ENCODE peak calls at places on chromosomes 12 and 14, in eight cellular contexts. E is esophagus squamous epithelium, T is hippocampal formation, W is right atrium auricular region, Q is EL, H is RWPE1, B is T-helper 9 cell, Y is mucosa of descending colon. C is an unnamed sample.

GRCh38 chr12:99039367-99040120 is 394.5 kb downstream of the APAF1 start:
- DNase-seq in W (no peak), H (no peak), E (no peak), T (no peak), Q (no peak), Y (no peak), B (no peak), C (no peak)

GRCh38 chr12:108594960-108595710 is 2.7 kb downstream of the TMEM119 start:
- DNase-seq in T (no peak), W (no peak), Q (no peak), H (no peak), E (no peak), Y (no peak), B (no peak), C (no peak)

GRCh38 chr12:30622509-30622908 is 73.2 kb downstream of the IPO8 start:
- DNase-seq in B (no peak), Y (no peak), T (no peak), E (no peak), H (peak; percentile 16), W (no peak), Q (peak; percentile 61), C (no peak)

GRCh38 chr14:91931478-91932088 is 15.9 kb downstream of the FBLN5 start:
- DNase-seq in T (no peak), B (no peak), Q (no peak), Y (no peak), H (no peak), W (no peak), E (no peak), C (no peak)

GRCh38 chr12:55446334-55446733 is 2.5 kb downstream of the OR6C2 start:
- DNase-seq in H (no peak), B (no peak), W (no peak), E (no peak), Y (no peak), T (no peak), Q (no peak), C (no peak)

GRCh38 chr12:67483871-67484554 is 164.5 kb upstream of the DYRK2 start:
- DNase-seq in B (no peak), W (no peak), Y (no peak), Q (no peak), T (no peak), H (peak; percentile 44), E (no peak), C (no peak)

GRCh38 chr12:127559349-127560040 is 707.5 kb upstream of the TMEM132C start:
- DNase-seq in Y (peak; percentile 45), B (peak; percentile 5), E (no peak), T (no peak), H (peak; percentile 52), Q (peak; percentile 96), W (no peak), C (peak; percentile 7)

GRCh38 chr12:79535751-79536150 is 155.0 kb downstream of the PAWR start:
- DNase-seq in T (no peak), W (no peak), Y (no peak), B (no peak), H (no peak), E (no peak), Q (no peak), C (no peak)

GRCh38 chr12:94571556-94571955 is 78.8 kb downstream of the TMCC3 start:
- DNase-seq in T (no peak), Q (peak; percentile 64), Y (peak; percentile 67), H (peak; percentile 68), B (no peak), W (no peak), E (no peak), C (no peak)

GRCh38 chr14:100738704-100739131 is 12.0 kb downstream of the DLK1 start:
- DNase-seq in T (no peak), E (no peak), Y (no peak), B (no peak), H (no peak), Q (no peak), W (no peak), C (no peak)

GRCh38 chr14:75981426-75981825 is 369 bp downstream of the TGFB3 start:
- DNase-seq in Q (no peak), T (no peak), W (no peak), H (no peak), Y (peak; percentile 37), B (no peak), E (no peak), C (no peak)

GRCh38 chr12:109764123-109764522 is 50.5 kb downstream of the FAM222A start:
- DNase-seq in H (no peak), B (no peak), W (no peak), T (no peak), Q (no peak), Y (no peak), E (no peak), C (no peak)

GRCh38 chr12:108337235-108338223 is 1.6 kb downstream of the CMKLR1 start:
- DNase-seq in T (no peak), H (peak; percentile 41), W (no peak), B (no peak), Q (peak; percentile 17), Y (no peak), E (no peak), C (no peak)

C was measured in T-helper 1 cell.